ENCODE peak calls at places on chromosomes 5 and 9, in six cellular contexts. H is neuronal stem cell, O is K562, B is mammary epithelial cell, C is DND-41, F is GM12878. E is an unnamed sample.

GRCh38 chr5:139473565-139473964 is 2.8 kb downstream of the SMIM33 start:
- DNase-seq in H (no peak), B (peak), F (no peak), C (no peak), O (no peak), E (no peak)

GRCh38 chr5:34562791-34563190 is 93.3 kb upstream of the RAI14 start:
- DNase-seq in C (no peak), F (no peak), B (no peak), H (no peak), O (no peak), E (no peak)

GRCh38 chr5:51201024-51201423 is 182.2 kb upstream of the ISL1 start:
- DNase-seq in H (no peak), O (no peak), F (no peak), C (no peak), B (no peak), E (no peak)

GRCh38 chr9:128341435-128341849 is 1.1 kb downstream of the SLC27A4 start:
- DNase-seq in C (peak), H (no peak), B (peak), F (no peak), O (peak), E (no peak)

GRCh38 chr5:147860641-147861025 is 17.9 kb upstream of the SCGB3A2 start:
- DNase-seq in C (no peak), H (no peak), B (no peak), F (no peak), O (no peak), E (no peak)

GRCh38 chr5:157956271-157956885 is 97.4 kb upstream of the CLINT1 start:
- DNase-seq in B (peak), C (no peak), F (no peak), O (no peak), H (no peak), E (no peak)

GRCh38 chr5:50963647-50964584 is 297.5 kb downstream of the PARP8 start:
- DNase-seq in B (no peak), C (no peak), F (no peak), H (peak), O (no peak), E (no peak)

GRCh38 chr5:28165116-28165515 is 1126.7 kb upstream of the CDH9 start:
- DNase-seq in F (no peak), H (no peak), B (no peak), C (no peak), O (no peak), E (peak)

GRCh38 chr9:13082796-13083195 is 196.7 kb downstream of the MPDZ start:
- DNase-seq in F (no peak), C (no peak), H (no peak), B (peak), O (no peak), E (no peak)

GRCh38 chr9:33817327-33818166 is 587 bp downstream of the UBE2R2 start:
- DNase-seq in H (peak), B (peak), F (no peak), C (peak), O (peak), E (no peak)

GRCh38 chr9:75147638-75148037 is 59.3 kb downstream of the OSTF1 start:
- DNase-seq in B (no peak), O (no peak), F (peak), H (no peak), C (peak), E (peak)

GRCh38 chr5:103860327-103860726 is 297.7 kb upstream of the NUDT12 start:
- DNase-seq in C (no peak), O (no peak), H (no peak), B (no peak), F (no peak), E (no peak)

GRCh38 chr9:110738982-110739381 is 70.4 kb downstream of the MUSK start:
- DNase-seq in C (no peak), F (no peak), O (no peak), B (peak), H (no peak), E (no peak)

GRCh38 chr5:171599396-171599795 is 179.9 kb downstream of the FGF18 start:
- DNase-seq in H (no peak), B (no peak), F (no peak), O (no peak), C (no peak), E (no peak)

GRCh38 chr5:100877277-100877676 is 25.8 kb downstream of the ST8SIA4 start:
- DNase-seq in O (no peak), H (no peak), F (no peak), B (no peak), C (no peak), E (no peak)

GRCh38 chr5:160968480-160968879 is 116.5 kb upstream of the ATP10B start:
- DNase-seq in F (no peak), H (no peak), O (no peak), C (no peak), B (peak), E (no peak)

GRCh38 chr9:20226345-20226744 is 396.0 kb downstream of the MLLT3 start:
- DNase-seq in B (no peak), H (no peak), O (no peak), C (peak), F (no peak), E (no peak)

GRCh38 chr5:127941646-127942045 is 141.9 kb upstream of the SLC12A2 start:
- DNase-seq in F (no peak), O (no peak), C (no peak), H (peak), B (no peak), E (no peak)

GRCh38 chr5:124162782-124163532 is 583.5 kb downstream of the ZNF608 start:
- DNase-seq in B (peak), H (no peak), C (peak), F (no peak), O (no peak), E (no peak)

GRCh38 chr5:172881691-172882370 is 47.8 kb downstream of the ERGIC1 start:
- DNase-seq in O (peak), F (peak), C (no peak), H (no peak), B (no peak), E (no peak)

GRCh38 chr9:5787220-5787619 is 45.7 kb downstream of the ERMP1 start:
- DNase-seq in B (no peak), F (no peak), C (no peak), O (no peak), H (no peak), E (no peak)

GRCh38 chr5:175816348-175816747 is 55.0 kb upstream of the CPLX2 start:
- DNase-seq in O (peak), C (no peak), B (peak), F (no peak), H (no peak), E (no peak)

GRCh38 chr9:117523531-117524153 is 108.8 kb upstream of the ASTN2 start:
- DNase-seq in B (no peak), C (no peak), H (no peak), O (no peak), F (no peak), E (no peak)

GRCh38 chr9:87684627-87685204 is 41.2 kb upstream of the CTSL start:
- DNase-seq in O (peak), F (no peak), C (no peak), H (peak), B (peak), E (no peak)

GRCh38 chr9:103839197-103839596 is 254.9 kb upstream of the SMC2 start:
- DNase-seq in H (no peak), C (no peak), F (no peak), B (no peak), O (no peak), E (no peak)

GRCh38 chr9:121294181-121294743 is 26.3 kb downstream of the GSN start:
- DNase-seq in B (no peak), H (no peak), F (no peak), O (no peak), C (no peak), E (no peak)

GRCh38 chr9:130331573-130331972 is 66.0 kb downstream of the HMCN2 start:
- DNase-seq in C (no peak), H (no peak), B (peak), O (no peak), F (no peak), E (no peak)

GRCh38 chr5:91146905-91147600 is 236.1 kb downstream of the ARRDC3 start:
- DNase-seq in C (no peak), F (no peak), H (no peak), B (no peak), O (no peak), E (no peak)

GRCh38 chr9:95097279-95097678 is 220.2 kb downstream of the FANCC start:
- DNase-seq in H (no peak), B (no peak), F (no peak), O (no peak), C (no peak), E (no peak)

GRCh38 chr9:120412425-120412951 is 167.5 kb downstream of the CDK5RAP2 start:
- DNase-seq in B (no peak), F (no peak), C (no peak), H (no peak), O (no peak), E (no peak)

GRCh38 chr9:38010918-38011704 is 57.9 kb downstream of the SHB start:
- DNase-seq in B (no peak), C (no peak), H (no peak), O (no peak), F (no peak), E (no peak)

GRCh38 chr9:121744687-121745395 is 93.4 kb downstream of the DAB2IP start:
- DNase-seq in H (no peak), B (peak), F (no peak), O (no peak), C (no peak), E (no peak)

GRCh38 chr9:68530618-68531017 is 10.1 kb downstream of the TMEM252 start:
- DNase-seq in F (no peak), H (no peak), B (no peak), O (no peak), C (no peak), E (no peak)

GRCh38 chr5:61675015-61675692 is 343.1 kb downstream of the ZSWIM6 start:
- DNase-seq in O (no peak), H (peak), F (no peak), C (no peak), B (peak), E (no peak)

GRCh38 chr5:152978141-152978835 is 512.2 kb upstream of the GRIA1 start:
- DNase-seq in B (no peak), C (no peak), H (no peak), O (no peak), F (no peak), E (no peak)

GRCh38 chr5:156411131-156411727 is 84.3 kb downstream of the SGCD start:
- DNase-seq in H (no peak), O (no peak), C (no peak), B (no peak), F (no peak), E (no peak)

GRCh38 chr5:113040672-113041071 is 64.1 kb downstream of the DCP2 start:
- DNase-seq in O (no peak), H (no peak), B (no peak), C (no peak), F (no peak), E (no peak)

GRCh38 chr5:22889714-22890113 is 36.6 kb upstream of the CDH12 start:
- DNase-seq in B (no peak), C (no peak), O (no peak), H (no peak), F (no peak), E (no peak)

GRCh38 chr5:150945947-150946346 is 41.2 kb upstream of the ZNF300 start:
- DNase-seq in C (no peak), B (no peak), H (no peak), F (no peak), O (peak), E (no peak)
- H3K9ac ChIP-seq in C (no peak), B (no peak), H (no peak), F (no peak), O (peak), E (no peak)

GRCh38 chr9:127197861-127198430 is 66.6 kb upstream of the GARNL3 start:
- DNase-seq in O (no peak), H (no peak), C (no peak), B (no peak), F (no peak), E (no peak)

GRCh38 chr9:127200106-127200862 is 64.3 kb upstream of the GARNL3 start:
- DNase-seq in C (no peak), H (no peak), B (no peak), F (no peak), O (no peak), E (no peak)

GRCh38 chr9:127198587-127198986 is 66.0 kb upstream of the GARNL3 start:
- DNase-seq in O (no peak), C (no peak), F (no peak), H (no peak), B (no peak), E (no peak)

GRCh38 chr9:127197186-127197860 is 67.3 kb upstream of the GARNL3 start:
- DNase-seq in F (no peak), C (no peak), H (no peak), O (no peak), B (no peak), E (no peak)

DNA sequence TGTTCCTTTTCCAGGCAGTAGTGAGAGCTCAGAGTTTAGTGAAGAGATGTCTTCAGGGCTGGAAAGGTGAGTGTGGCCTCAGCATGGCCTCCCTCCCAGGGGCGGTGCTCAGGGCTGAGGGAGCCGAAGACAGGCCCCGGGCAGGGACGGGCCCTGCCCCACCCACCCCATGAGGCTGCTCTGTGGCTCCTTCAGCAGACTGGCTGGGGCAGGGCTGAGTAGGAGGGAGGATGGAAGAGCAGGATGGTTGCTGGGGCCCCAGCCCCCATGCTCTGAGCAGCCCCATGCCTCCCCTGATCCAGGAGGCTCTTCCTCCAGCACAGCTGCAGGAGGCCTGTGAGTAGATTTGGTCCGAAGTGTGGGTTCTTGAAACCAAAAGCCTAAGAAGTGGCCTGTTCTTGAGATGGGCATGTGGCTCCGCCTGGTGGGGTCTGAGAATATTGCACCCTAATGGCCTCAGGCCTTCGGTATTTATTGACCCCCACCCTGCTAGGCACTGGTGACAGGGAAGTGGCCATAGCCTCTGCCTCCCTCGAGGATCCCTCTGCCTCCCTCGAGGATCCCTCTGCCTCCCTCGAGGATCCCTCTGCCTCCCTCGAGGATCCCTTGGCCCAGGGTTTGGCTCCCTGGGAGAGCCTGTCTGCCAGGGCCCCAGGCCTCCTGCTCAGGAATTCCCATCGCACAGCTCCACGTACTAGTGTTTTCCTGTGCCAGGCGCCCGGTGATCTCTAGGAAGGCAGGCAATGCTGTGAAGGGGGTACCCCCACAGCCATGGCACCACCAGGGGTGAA is 65.4 kb upstream of the GARNL3 start:
- DNase-seq in B (peak), H (peak), O (peak), F (peak), C (peak), E (no peak)
- H3K27ac ChIP-seq in B (no peak), H (no peak), O (no peak), F (no peak), C (no peak), E (no peak)

DNA sequence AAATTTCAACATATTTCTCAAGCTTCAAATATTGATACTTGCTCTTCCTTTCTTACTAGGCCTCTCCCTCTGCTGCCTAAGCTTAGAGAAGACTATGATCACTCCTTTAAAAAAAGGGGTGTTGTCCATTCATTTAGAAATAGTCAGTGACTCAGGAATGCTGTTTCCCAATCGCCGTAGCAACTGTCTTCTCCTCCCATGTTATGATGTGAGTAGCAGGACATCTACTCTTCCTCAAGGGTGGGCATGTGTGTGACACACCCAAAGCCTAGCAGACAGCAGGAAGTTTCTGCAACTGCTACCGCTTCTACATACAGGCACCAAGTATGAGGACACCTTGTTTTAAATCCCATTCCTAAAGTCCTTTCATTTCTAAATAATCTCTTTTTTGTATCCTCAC is 14.5 kb downstream of the DIAPH1 start:
- DNase-seq in F (no peak), O (peak), B (peak), H (no peak), C (peak), E (no peak)
- H3K9ac ChIP-seq in F (no peak), O (peak), B (peak), H (no peak), C (peak), E (no peak)

GRCh38 chr9:127224883-127225739 is 39.5 kb upstream of the GARNL3 start:
- DNase-seq in F (no peak), O (peak), C (no peak), B (peak), H (peak), E (no peak)
- H3K27ac ChIP-seq in F (peak), O (no peak), C (no peak), B (no peak), H (no peak), E (peak)

DNA sequence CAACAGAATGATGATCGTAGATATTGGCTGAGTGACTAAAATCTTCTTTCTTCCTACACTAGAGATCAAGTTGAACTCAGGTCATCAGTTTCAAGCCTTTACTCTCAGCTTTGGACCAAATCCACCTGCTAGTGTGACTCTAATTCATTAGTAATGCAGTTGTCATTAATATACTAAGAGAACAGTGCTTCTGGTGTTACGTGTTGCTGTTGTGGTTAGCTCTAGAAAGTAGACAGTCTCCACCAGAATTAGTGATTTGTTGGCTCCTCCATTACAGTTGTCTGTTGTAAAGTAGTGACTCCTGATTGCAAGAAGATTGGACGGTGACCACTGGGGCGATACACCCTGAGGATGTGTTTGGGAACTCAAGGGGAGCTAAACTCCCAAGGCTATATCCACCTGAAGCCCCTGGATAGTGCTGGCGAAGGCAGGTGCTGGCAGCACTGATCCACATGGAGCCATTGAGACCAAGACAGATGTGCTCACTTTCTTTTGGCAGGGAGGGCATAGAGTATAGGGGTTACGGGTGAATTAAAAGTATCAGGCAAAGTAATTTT is 3.1 kb downstream of the CAMK4 start:
- DNase-seq in H (no peak), C (no peak), B (no peak), O (no peak), F (no peak), E (no peak)
- H3K9ac ChIP-seq in H (no peak), C (peak), B (no peak), O (no peak), F (peak), E (no peak)

GRCh38 chr5:149785341-149785740 is 55.2 kb downstream of the PPARGC1B start:
- DNase-seq in H (no peak), O (no peak), B (no peak), C (no peak), F (no peak), E (no peak)

GRCh38 chr5:149782018-149782899 is 52.1 kb downstream of the PPARGC1B start:
- DNase-seq in B (no peak), H (no peak), O (no peak), F (no peak), C (no peak), E (no peak)

GRCh38 chr5:149781612-149782011 is 51.5 kb downstream of the PPARGC1B start:
- DNase-seq in H (no peak), O (no peak), B (no peak), F (no peak), C (no peak), E (no peak)

GRCh38 chr5:149780043-149780737 is 50.1 kb downstream of the PPARGC1B start:
- DNase-seq in O (no peak), F (no peak), B (no peak), C (no peak), H (no peak), E (no peak)

DNA sequence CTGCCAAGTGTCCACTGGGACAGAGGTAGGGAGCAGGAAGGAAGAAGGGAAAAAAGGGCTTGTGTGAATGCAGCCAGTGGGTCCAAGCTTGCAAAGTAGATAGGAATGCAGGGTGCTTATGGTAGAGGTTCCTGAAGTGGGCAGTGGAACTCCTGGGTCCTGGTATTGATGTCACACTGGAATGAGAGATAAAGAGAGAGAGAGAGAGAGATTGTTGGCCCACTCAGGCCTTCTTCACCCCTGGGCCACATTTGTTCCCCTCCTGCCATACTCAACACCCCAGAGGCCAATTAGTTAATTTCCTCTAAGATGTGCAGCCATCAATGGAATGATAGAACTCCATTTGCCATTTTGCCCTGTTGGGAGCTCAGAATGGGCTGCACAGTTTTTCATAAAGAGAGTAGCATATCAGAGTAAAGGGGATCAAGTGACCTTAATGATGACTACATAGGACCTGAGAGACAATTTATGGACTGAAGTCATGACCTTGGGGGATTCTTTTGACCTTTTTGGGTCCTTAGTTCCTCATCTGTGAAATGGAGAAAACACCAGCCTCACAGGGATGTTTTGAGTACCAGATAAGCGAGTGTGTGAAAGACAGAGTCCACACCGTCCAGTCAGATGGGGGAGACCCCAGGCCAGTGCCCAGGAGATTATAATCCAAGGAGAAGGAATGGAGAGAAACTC is 52.9 kb downstream of the PPARGC1B start:
- DNase-seq in H (no peak), C (no peak), O (no peak), F (no peak), B (no peak), E (no peak)
- H3K27ac ChIP-seq in H (no peak), C (no peak), O (no peak), F (no peak), B (no peak), E (no peak)

GRCh38 chr9:108885643-108886348 is 23.7 kb downstream of the ACTL7A start:
- DNase-seq in F (peak), C (peak), O (peak), H (no peak), B (peak), E (peak)
- H3K9ac ChIP-seq in F (no peak), C (no peak), O (no peak), H (no peak), B (no peak), E (no peak)

GRCh38 chr5:93603191-93603590 is 20.2 kb downstream of the NR2F1 start:
- DNase-seq in C (no peak), F (no peak), H (no peak), B (no peak), O (no peak), E (no peak)

GRCh38 chr5:93603711-93604118 is 20.7 kb downstream of the NR2F1 start:
- DNase-seq in C (no peak), H (no peak), B (no peak), F (no peak), O (no peak), E (no peak)

GRCh38 chr5:93601053-93601429 is 18.0 kb downstream of the NR2F1 start:
- DNase-seq in F (no peak), H (no peak), O (no peak), C (no peak), B (no peak), E (no peak)

GRCh38 chr5:93601433-93602175 is 18.6 kb downstream of the NR2F1 start:
- DNase-seq in H (no peak), F (no peak), B (no peak), O (no peak), C (no peak), E (peak)

GRCh38 chr5:93602261-93603149 is 19.5 kb downstream of the NR2F1 start:
- DNase-seq in O (no peak), C (no peak), H (no peak), F (no peak), B (no peak), E (no peak)
- H3K27ac ChIP-seq in O (no peak), C (no peak), H (no peak), F (no peak), B (no peak), E (peak)